ENCODE peak calls at places on chromosomes 12 and 14, in seven cellular contexts. One of them, this sample, is unnamed.

GRCh38 chr14:50920482-50921225 is 23.6 kb downstream of the PYGL start:
- DNase-seq in naive B cell: no peak
- DNase-seq in RWPE1: no peak
- DNase-seq in HEK293T: no peak
- DNase-seq in uterus: no peak
- DNase-seq in NCI-H1092: no peak
- DNase-seq in left colon: no peak
- DNase-seq in this sample: no peak

GRCh38 chr12:8052679-8053078 is 13.5 kb downstream of the C3AR1 start:
- DNase-seq in naive B cell: no peak
- DNase-seq in RWPE1: no peak
- DNase-seq in HEK293T: no peak
- DNase-seq in uterus: no peak
- DNase-seq in NCI-H1092: no peak
- DNase-seq in left colon: no peak
- DNase-seq in this sample: no peak

GRCh38 chr14:72692678-72693077 is 201.2 kb downstream of the DPF3 start:
- DNase-seq in naive B cell: no peak
- DNase-seq in RWPE1: no peak
- DNase-seq in HEK293T: peak; percentile 45
- DNase-seq in uterus: no peak
- DNase-seq in NCI-H1092: no peak
- DNase-seq in left colon: no peak
- DNase-seq in this sample: no peak

GRCh38 chr12:53949631-53950440 is 4.9 kb upstream of the HOXC12 start:
- DNase-seq in naive B cell: no peak
- DNase-seq in RWPE1: no peak
- DNase-seq in HEK293T: peak; percentile 38
- DNase-seq in uterus: no peak
- DNase-seq in NCI-H1092: peak; percentile 46
- DNase-seq in left colon: no peak
- DNase-seq in this sample: peak; percentile 58

GRCh38 chr14:57502581-57503254 is 9.1 kb upstream of the CCDC198 start:
- DNase-seq in naive B cell: no peak
- DNase-seq in RWPE1: no peak
- DNase-seq in HEK293T: no peak
- DNase-seq in uterus: no peak
- DNase-seq in NCI-H1092: no peak
- DNase-seq in left colon: no peak
- DNase-seq in this sample: no peak

GRCh38 chr12:15546102-15546701 is 223.9 kb downstream of the PTPRO start:
- DNase-seq in naive B cell: peak; percentile 69
- DNase-seq in RWPE1: no peak
- DNase-seq in HEK293T: no peak
- DNase-seq in uterus: no peak
- DNase-seq in NCI-H1092: no peak
- DNase-seq in left colon: no peak
- DNase-seq in this sample: no peak

GRCh38 chr12:50039151-50039835 is 14.0 kb upstream of the RACGAP1 start:
- DNase-seq in naive B cell: peak; percentile 56
- DNase-seq in RWPE1: peak; percentile 64
- DNase-seq in HEK293T: peak; percentile 84
- DNase-seq in uterus: peak; percentile 88
- DNase-seq in NCI-H1092: peak; percentile 36
- DNase-seq in left colon: peak; percentile 90
- DNase-seq in this sample: peak; percentile 87

GRCh38 chr14:69270795-69271708 is 11.1 kb downstream of the GALNT16 start:
- DNase-seq in naive B cell: no peak
- DNase-seq in RWPE1: no peak
- DNase-seq in HEK293T: no peak
- DNase-seq in uterus: no peak
- DNase-seq in NCI-H1092: no peak
- DNase-seq in left colon: no peak
- DNase-seq in this sample: no peak

GRCh38 chr14:54572316-54572715 is 5.4 kb downstream of the SAMD4A start:
- DNase-seq in naive B cell: peak; percentile 6
- DNase-seq in RWPE1: no peak
- DNase-seq in HEK293T: peak; percentile 25
- DNase-seq in uterus: no peak
- DNase-seq in NCI-H1092: no peak
- DNase-seq in left colon: no peak
- DNase-seq in this sample: peak; percentile 33

GRCh38 chr14:99758121-99758871 is 34.9 kb upstream of the EML1 start:
- DNase-seq in naive B cell: no peak
- DNase-seq in RWPE1: peak; percentile 86
- DNase-seq in HEK293T: no peak
- DNase-seq in uterus: peak; percentile 48
- DNase-seq in NCI-H1092: no peak
- DNase-seq in left colon: no peak
- DNase-seq in this sample: no peak

GRCh38 chr12:14948672-14949071 is 10.3 kb upstream of the ERP27 start:
- DNase-seq in naive B cell: peak; percentile 86
- DNase-seq in RWPE1: no peak
- DNase-seq in HEK293T: peak; percentile 12
- DNase-seq in uterus: peak; percentile 71
- DNase-seq in NCI-H1092: no peak
- DNase-seq in left colon: no peak
- DNase-seq in this sample: no peak

GRCh38 chr12:97283297-97283696 is 179.3 kb upstream of the RMST start:
- DNase-seq in naive B cell: no peak
- DNase-seq in RWPE1: no peak
- DNase-seq in HEK293T: peak; percentile 27
- DNase-seq in uterus: no peak
- DNase-seq in NCI-H1092: no peak
- DNase-seq in left colon: no peak
- DNase-seq in this sample: no peak

GRCh38 chr14:61894452-61895077 is 132.3 kb downstream of the SNAPC1 start:
- DNase-seq in naive B cell: peak; percentile 34
- DNase-seq in RWPE1: peak; percentile 73
- DNase-seq in HEK293T: peak; percentile 72
- DNase-seq in uterus: no peak
- DNase-seq in NCI-H1092: peak; percentile 74
- DNase-seq in left colon: peak; percentile 80
- DNase-seq in this sample: peak; percentile 41

GRCh38 chr12:109606261-109607028 is 32.9 kb downstream of the MVK start:
- DNase-seq in naive B cell: no peak
- DNase-seq in RWPE1: no peak
- DNase-seq in HEK293T: no peak
- DNase-seq in uterus: no peak
- DNase-seq in NCI-H1092: peak; percentile 48
- DNase-seq in left colon: no peak
- DNase-seq in this sample: no peak

GRCh38 chr14:70780396-70781075 is 28.8 kb downstream of the MAP3K9 start:
- DNase-seq in naive B cell: peak; percentile 77
- DNase-seq in RWPE1: no peak
- DNase-seq in HEK293T: no peak
- DNase-seq in uterus: no peak
- DNase-seq in NCI-H1092: peak; percentile 5
- DNase-seq in left colon: peak; percentile 42
- DNase-seq in this sample: no peak

GRCh38 chr12:29053567-29053966 is 95.5 kb upstream of the FAR2 start:
- DNase-seq in naive B cell: no peak
- DNase-seq in RWPE1: peak; percentile 13
- DNase-seq in HEK293T: no peak
- DNase-seq in uterus: no peak
- DNase-seq in NCI-H1092: no peak
- DNase-seq in left colon: no peak
- DNase-seq in this sample: no peak

GRCh38 chr12:113109360-113109759 is 26.2 kb downstream of the RASAL1 start:
- DNase-seq in naive B cell: no peak
- DNase-seq in RWPE1: no peak
- DNase-seq in HEK293T: no peak
- DNase-seq in uterus: no peak
- DNase-seq in NCI-H1092: no peak
- DNase-seq in left colon: no peak
- DNase-seq in this sample: peak; percentile 12

GRCh38 chr14:99590746-99591555 is 13.1 kb downstream of the CCDC85C start:
- DNase-seq in naive B cell: no peak
- DNase-seq in RWPE1: no peak
- DNase-seq in HEK293T: no peak
- DNase-seq in uterus: peak; percentile 58
- DNase-seq in NCI-H1092: no peak
- DNase-seq in left colon: no peak
- DNase-seq in this sample: no peak

GRCh38 chr12:111907740-111908139 is 65.7 kb downstream of the MAPKAPK5 start:
- DNase-seq in naive B cell: no peak
- DNase-seq in RWPE1: no peak
- DNase-seq in HEK293T: no peak
- DNase-seq in uterus: no peak
- DNase-seq in NCI-H1092: no peak
- DNase-seq in left colon: no peak
- DNase-seq in this sample: no peak

GRCh38 chr14:21748869-21749303 is 75.3 kb upstream of the OR4E1 start:
- DNase-seq in naive B cell: no peak
- DNase-seq in RWPE1: peak; percentile 27
- DNase-seq in HEK293T: peak; percentile 65
- DNase-seq in uterus: peak; percentile 23
- DNase-seq in NCI-H1092: peak; percentile 9
- DNase-seq in left colon: peak; percentile 59
- DNase-seq in this sample: no peak

GRCh38 chr12:53057816-53058500 is 8.1 kb downstream of the TNS2 start:
- DNase-seq in naive B cell: no peak
- DNase-seq in RWPE1: no peak
- DNase-seq in HEK293T: no peak
- DNase-seq in uterus: no peak
- DNase-seq in NCI-H1092: no peak
- DNase-seq in left colon: no peak
- DNase-seq in this sample: no peak

GRCh38 chr12:119115296-119115905 is 63.3 kb upstream of the HSPB8 start:
- DNase-seq in naive B cell: no peak
- DNase-seq in RWPE1: peak; percentile 30
- DNase-seq in HEK293T: peak; percentile 62
- DNase-seq in uterus: peak; percentile 30
- DNase-seq in NCI-H1092: no peak
- DNase-seq in left colon: peak; percentile 6
- DNase-seq in this sample: peak; percentile 27

GRCh38 chr12:93122089-93122488 is 193.0 kb upstream of the EEA1 start:
- DNase-seq in naive B cell: no peak
- DNase-seq in RWPE1: peak; percentile 68
- DNase-seq in HEK293T: no peak
- DNase-seq in uterus: no peak
- DNase-seq in NCI-H1092: no peak
- DNase-seq in left colon: no peak
- DNase-seq in this sample: no peak

GRCh38 chr12:9252256-9252655 is 44.1 kb upstream of the PZP start:
- DNase-seq in naive B cell: no peak
- DNase-seq in RWPE1: no peak
- DNase-seq in HEK293T: no peak
- DNase-seq in uterus: no peak
- DNase-seq in NCI-H1092: no peak
- DNase-seq in left colon: no peak
- DNase-seq in this sample: no peak

GRCh38 chr12:67802723-67803122 is 154.2 kb downstream of the DYRK2 start:
- DNase-seq in naive B cell: no peak
- DNase-seq in RWPE1: no peak
- DNase-seq in HEK293T: no peak
- DNase-seq in uterus: no peak
- DNase-seq in NCI-H1092: no peak
- DNase-seq in left colon: no peak
- DNase-seq in this sample: no peak

GRCh38 chr14:53450871-53451270 is 297.7 kb upstream of the DDHD1 start:
- DNase-seq in naive B cell: no peak
- DNase-seq in RWPE1: no peak
- DNase-seq in HEK293T: no peak
- DNase-seq in uterus: no peak
- DNase-seq in NCI-H1092: peak; percentile 79
- DNase-seq in left colon: peak; percentile 71
- DNase-seq in this sample: no peak

GRCh38 chr14:105313381-105314286 is 914 bp upstream of the PACS2 start:
- DNase-seq in naive B cell: no peak
- DNase-seq in RWPE1: no peak
- DNase-seq in HEK293T: no peak
- DNase-seq in uterus: no peak
- DNase-seq in NCI-H1092: peak; percentile 57
- DNase-seq in left colon: peak; percentile 67
- DNase-seq in this sample: peak; percentile 58

GRCh38 chr12:13196302-13196921 is at the start of gene EMP1:
- DNase-seq in naive B cell: peak; percentile 45
- DNase-seq in RWPE1: peak; percentile 88
- DNase-seq in HEK293T: no peak
- DNase-seq in uterus: peak; percentile 99
- DNase-seq in NCI-H1092: no peak
- DNase-seq in left colon: peak; percentile 90
- DNase-seq in this sample: no peak

GRCh38 chr14:33229269-33229924 is 290.7 kb downstream of the NPAS3 start:
- DNase-seq in naive B cell: no peak
- DNase-seq in RWPE1: no peak
- DNase-seq in HEK293T: no peak
- DNase-seq in uterus: no peak
- DNase-seq in NCI-H1092: peak; percentile 25
- DNase-seq in left colon: no peak
- DNase-seq in this sample: no peak

GRCh38 chr12:91098942-91099341 is 12.4 kb downstream of the LUM start:
- DNase-seq in naive B cell: no peak
- DNase-seq in RWPE1: no peak
- DNase-seq in HEK293T: peak; percentile 8
- DNase-seq in uterus: peak; percentile 74
- DNase-seq in NCI-H1092: no peak
- DNase-seq in left colon: no peak
- DNase-seq in this sample: no peak

This sample was measured in HuH-7.5.